ENCODE peak calls at places on chromosomes 16 and 17, in five cellular contexts. K is DMS153, H is NCI-H1436, E is right atrium auricular region, I is ELR. N is an unnamed sample.
A peak's percentile ranks its signal among the peaks of the same experiment; 100 is the strongest.

GRCh38 chr17:28370035-28370743 is at the start of gene VTN:
- DNase-seq in K (peak; percentile 44), I (peak; percentile 43), E (peak; percentile 83), H (no peak), N (peak; percentile 72)

GRCh38 chr16:81608515-81609209 is 164.1 kb downstream of the CMIP start:
- DNase-seq in I (peak; percentile 49), E (peak; percentile 85), H (no peak), K (no peak), N (no peak)

GRCh38 chr17:77509089-77509488 is 368.3 kb downstream of the SEC14L1 start:
- DNase-seq in K (no peak), E (no peak), I (no peak), H (no peak), N (no peak)

GRCh38 chr17:42289863-42290165 is 1.5 kb downstream of the STAT5A start:
- DNase-seq in K (no peak), I (no peak), H (no peak), E (no peak), N (no peak)

GRCh38 chr17:7557825-7558543 is 566 bp upstream of the TNFSF13 start:
- DNase-seq in K (peak; percentile 64), H (peak; percentile 29), E (peak; percentile 88), I (peak; percentile 45), N (peak; percentile 52)

GRCh38 chr17:13490427-13490826 is 111.3 kb downstream of the HS3ST3A1 start:
- DNase-seq in H (no peak), E (no peak), I (no peak), K (no peak), N (no peak)

GRCh38 chr17:72985882-72986720 is 106.4 kb downstream of the SLC39A11 start:
- DNase-seq in I (peak; percentile 85), H (peak; percentile 81), K (peak; percentile 45), E (peak; percentile 70), N (peak; percentile 83)

GRCh38 chr17:72439893-72440502 is 319.2 kb downstream of the SOX9 start:
- DNase-seq in H (no peak), I (no peak), E (no peak), K (no peak), N (no peak)

GRCh38 chr16:24800586-24800985 is 45.2 kb upstream of the SLC5A11 start:
- DNase-seq in K (no peak), I (peak; percentile 52), H (no peak), E (no peak), N (peak; percentile 13)

GRCh38 chr16:23398987-23399805 is 53.8 kb downstream of the COG7 start:
- DNase-seq in E (no peak), H (no peak), I (no peak), K (no peak), N (no peak)

GRCh38 chr17:49600949-49601348 is 25.3 kb downstream of the NXPH3 start:
- DNase-seq in E (no peak), H (no peak), K (no peak), I (peak; percentile 34), N (no peak)

GRCh38 chr16:68985855-68986254 is 119.6 kb upstream of the HAS3 start:
- DNase-seq in H (no peak), I (peak; percentile 72), K (no peak), E (no peak), N (no peak)

GRCh38 chr16:66472961-66473610 is 46.0 kb downstream of the BEAN1 start:
- DNase-seq in I (no peak), K (no peak), H (no peak), E (no peak), N (no peak)

GRCh38 chr17:32335647-32336046 is 6.3 kb downstream of the C17orf75 start:
- DNase-seq in E (no peak), H (no peak), K (no peak), I (peak; percentile 90), N (peak; percentile 69)

GRCh38 chr17:78668847-78669246 is 91.7 kb upstream of the DNAH17 start:
- DNase-seq in E (no peak), H (no peak), I (no peak), K (no peak), N (no peak)

GRCh38 chr16:54125751-54126655 is 160.6 kb downstream of the IRX3 start:
- DNase-seq in E (no peak), K (no peak), I (no peak), H (no peak), N (no peak)

GRCh38 chr16:6722786-6723185 is 609.9 kb upstream of the RBFOX1 start:
- DNase-seq in K (no peak), I (no peak), H (no peak), E (no peak), N (no peak)

GRCh38 chr17:79991924-79992656 is 43.6 kb downstream of the TBC1D16 start:
- DNase-seq in K (peak; percentile 60), H (no peak), E (no peak), I (no peak), N (no peak)

GRCh38 chr16:66399031-66399430 is 28.1 kb upstream of the BEAN1 start:
- DNase-seq in E (no peak), K (no peak), I (no peak), H (no peak), N (no peak)

GRCh38 chr17:64264891-64265290 is 1.8 kb upstream of the TEX2 start:
- DNase-seq in I (no peak), E (no peak), K (no peak), H (no peak), N (no peak)

GRCh38 chr16:85107532-85107931 is 4.7 kb downstream of the CIBAR2 start:
- DNase-seq in E (no peak), H (no peak), K (no peak), I (no peak), N (no peak)

GRCh38 chr16:24463196-24463945 is 76.0 kb upstream of the RBBP6 start:
- DNase-seq in I (no peak), K (no peak), E (no peak), H (no peak), N (no peak)

N was measured in A172.